ENCODE peak calls at places on chromosome 1, in ten cellular contexts. One of them, this sample, is unnamed.

GRCh38 chr1:117632269-117633067 is 26.6 kb downstream of the TENT5C start:
- DNase-seq in left lung: no peak
- DNase-seq in esophagus muscularis mucosa: no peak
- DNase-seq in uterus: no peak
- DNase-seq in A549: no peak
- DNase-seq in lung: peak; percentile 49
- DNase-seq in GM23248: no peak
- DNase-seq in GM12878: no peak
- DNase-seq in ovary: no peak
- DNase-seq in CD4-positive, CD25-positive, alpha-beta regulatory T cell: no peak
- DNase-seq in this sample: no peak

GRCh38 chr1:12591267-12591938 is 26.6 kb downstream of the DHRS3 start:
- DNase-seq in A549: no peak
- DNase-seq in GM23248: peak; percentile 77
- DNase-seq in CD4-positive, CD25-positive, alpha-beta regulatory T cell: no peak
- DNase-seq in esophagus muscularis mucosa: no peak
- DNase-seq in uterus: peak; percentile 87
- DNase-seq in GM12878: no peak
- DNase-seq in lung: no peak
- DNase-seq in left lung: no peak
- DNase-seq in ovary: peak; percentile 92
- DNase-seq in this sample: no peak

GRCh38 chr1:237864338-237865244 is 26.1 kb downstream of the ZP4 start:
- DNase-seq in CD4-positive, CD25-positive, alpha-beta regulatory T cell: no peak
- DNase-seq in lung: peak; percentile 54
- DNase-seq in GM23248: peak; percentile 12
- DNase-seq in left lung: peak; percentile 86
- DNase-seq in esophagus muscularis mucosa: no peak
- DNase-seq in uterus: peak; percentile 16
- DNase-seq in ovary: peak; percentile 58
- DNase-seq in GM12878: peak; percentile 5
- DNase-seq in A549: peak; percentile 43
- DNase-seq in this sample: peak; percentile 67

GRCh38 chr1:30268923-30269666 is 454.3 kb downstream of the MATN1 start:
- DNase-seq in ovary: no peak
- DNase-seq in GM23248: no peak
- DNase-seq in uterus: no peak
- DNase-seq in GM12878: no peak
- DNase-seq in left lung: no peak
- DNase-seq in A549: no peak
- DNase-seq in esophagus muscularis mucosa: no peak
- DNase-seq in CD4-positive, CD25-positive, alpha-beta regulatory T cell: no peak
- DNase-seq in lung: no peak
- DNase-seq in this sample: no peak

GRCh38 chr1:3454811-3455618 is 550 bp downstream of the ARHGEF16 start:
- DNase-seq in left lung: peak; percentile 83
- DNase-seq in ovary: no peak
- DNase-seq in A549: no peak
- DNase-seq in GM12878: no peak
- DNase-seq in GM23248: no peak
- DNase-seq in lung: no peak
- DNase-seq in esophagus muscularis mucosa: no peak
- DNase-seq in uterus: no peak
- DNase-seq in CD4-positive, CD25-positive, alpha-beta regulatory T cell: no peak
- DNase-seq in this sample: peak; percentile 64

GRCh38 chr1:9244501-9245229 is 10.1 kb downstream of the H6PD start:
- DNase-seq in lung: peak; percentile 77
- DNase-seq in A549: no peak
- DNase-seq in CD4-positive, CD25-positive, alpha-beta regulatory T cell: no peak
- DNase-seq in GM23248: no peak
- DNase-seq in ovary: no peak
- DNase-seq in esophagus muscularis mucosa: no peak
- DNase-seq in GM12878: no peak
- DNase-seq in left lung: peak; percentile 76
- DNase-seq in uterus: no peak
- DNase-seq in this sample: peak; percentile 75

GRCh38 chr1:171166361-171166760 is 18.7 kb upstream of the FMO2 start:
- DNase-seq in CD4-positive, CD25-positive, alpha-beta regulatory T cell: no peak
- DNase-seq in ovary: no peak
- DNase-seq in uterus: no peak
- DNase-seq in esophagus muscularis mucosa: no peak
- DNase-seq in GM23248: no peak
- DNase-seq in A549: no peak
- DNase-seq in lung: no peak
- DNase-seq in left lung: no peak
- DNase-seq in GM12878: no peak
- DNase-seq in this sample: no peak

GRCh38 chr1:36349241-36349671 is 25.8 kb upstream of the EVA1B start:
- DNase-seq in GM23248: peak; percentile 81
- DNase-seq in uterus: no peak
- DNase-seq in CD4-positive, CD25-positive, alpha-beta regulatory T cell: no peak
- DNase-seq in left lung: no peak
- DNase-seq in A549: no peak
- DNase-seq in ovary: no peak
- DNase-seq in esophagus muscularis mucosa: no peak
- DNase-seq in GM12878: peak; percentile 88
- DNase-seq in lung: no peak
- DNase-seq in this sample: no peak

GRCh38 chr1:246281639-246282038 is 225.4 kb downstream of the SMYD3 start:
- DNase-seq in GM12878: no peak
- DNase-seq in A549: no peak
- DNase-seq in ovary: no peak
- DNase-seq in left lung: no peak
- DNase-seq in GM23248: no peak
- DNase-seq in CD4-positive, CD25-positive, alpha-beta regulatory T cell: no peak
- DNase-seq in lung: no peak
- DNase-seq in esophagus muscularis mucosa: no peak
- DNase-seq in uterus: no peak
- DNase-seq in this sample: no peak

GRCh38 chr1:169392406-169392805 is 24.4 kb downstream of the BLZF1 start:
- DNase-seq in esophagus muscularis mucosa: no peak
- DNase-seq in CD4-positive, CD25-positive, alpha-beta regulatory T cell: no peak
- DNase-seq in uterus: no peak
- DNase-seq in left lung: no peak
- DNase-seq in A549: no peak
- DNase-seq in lung: no peak
- DNase-seq in ovary: no peak
- DNase-seq in GM23248: no peak
- DNase-seq in GM12878: no peak
- DNase-seq in this sample: no peak

GRCh38 chr1:89739013-89739843 is 81.6 kb upstream of the LRRC8D start:
- DNase-seq in A549: no peak
- DNase-seq in left lung: no peak
- DNase-seq in GM23248: peak; percentile 84
- DNase-seq in uterus: no peak
- DNase-seq in ovary: no peak
- DNase-seq in GM12878: no peak
- DNase-seq in CD4-positive, CD25-positive, alpha-beta regulatory T cell: no peak
- DNase-seq in lung: no peak
- DNase-seq in esophagus muscularis mucosa: no peak
- DNase-seq in this sample: no peak

GRCh38 chr1:113307771-113308451 is 82.4 kb upstream of the MAGI3 start:
- DNase-seq in A549: no peak
- DNase-seq in GM12878: no peak
- DNase-seq in uterus: no peak
- DNase-seq in lung: no peak
- DNase-seq in esophagus muscularis mucosa: no peak
- DNase-seq in left lung: no peak
- DNase-seq in CD4-positive, CD25-positive, alpha-beta regulatory T cell: no peak
- DNase-seq in ovary: no peak
- DNase-seq in GM23248: peak; percentile 64
- DNase-seq in this sample: no peak

GRCh38 chr1:30679976-30680305 is 43.4 kb downstream of the MATN1 start:
- DNase-seq in A549: no peak
- DNase-seq in left lung: no peak
- DNase-seq in GM12878: no peak
- DNase-seq in esophagus muscularis mucosa: no peak
- DNase-seq in lung: no peak
- DNase-seq in ovary: no peak
- DNase-seq in CD4-positive, CD25-positive, alpha-beta regulatory T cell: no peak
- DNase-seq in GM23248: no peak
- DNase-seq in uterus: no peak
- DNase-seq in this sample: no peak

GRCh38 chr1:211135342-211135950 is 1.5 kb upstream of the KCNH1 start:
- DNase-seq in GM12878: peak; percentile 9
- DNase-seq in uterus: no peak
- DNase-seq in ovary: no peak
- DNase-seq in esophagus muscularis mucosa: no peak
- DNase-seq in lung: no peak
- DNase-seq in left lung: no peak
- DNase-seq in GM23248: peak; percentile 72
- DNase-seq in CD4-positive, CD25-positive, alpha-beta regulatory T cell: peak; percentile 15
- DNase-seq in A549: peak; percentile 46
- DNase-seq in this sample: peak; percentile 42

DNA sequence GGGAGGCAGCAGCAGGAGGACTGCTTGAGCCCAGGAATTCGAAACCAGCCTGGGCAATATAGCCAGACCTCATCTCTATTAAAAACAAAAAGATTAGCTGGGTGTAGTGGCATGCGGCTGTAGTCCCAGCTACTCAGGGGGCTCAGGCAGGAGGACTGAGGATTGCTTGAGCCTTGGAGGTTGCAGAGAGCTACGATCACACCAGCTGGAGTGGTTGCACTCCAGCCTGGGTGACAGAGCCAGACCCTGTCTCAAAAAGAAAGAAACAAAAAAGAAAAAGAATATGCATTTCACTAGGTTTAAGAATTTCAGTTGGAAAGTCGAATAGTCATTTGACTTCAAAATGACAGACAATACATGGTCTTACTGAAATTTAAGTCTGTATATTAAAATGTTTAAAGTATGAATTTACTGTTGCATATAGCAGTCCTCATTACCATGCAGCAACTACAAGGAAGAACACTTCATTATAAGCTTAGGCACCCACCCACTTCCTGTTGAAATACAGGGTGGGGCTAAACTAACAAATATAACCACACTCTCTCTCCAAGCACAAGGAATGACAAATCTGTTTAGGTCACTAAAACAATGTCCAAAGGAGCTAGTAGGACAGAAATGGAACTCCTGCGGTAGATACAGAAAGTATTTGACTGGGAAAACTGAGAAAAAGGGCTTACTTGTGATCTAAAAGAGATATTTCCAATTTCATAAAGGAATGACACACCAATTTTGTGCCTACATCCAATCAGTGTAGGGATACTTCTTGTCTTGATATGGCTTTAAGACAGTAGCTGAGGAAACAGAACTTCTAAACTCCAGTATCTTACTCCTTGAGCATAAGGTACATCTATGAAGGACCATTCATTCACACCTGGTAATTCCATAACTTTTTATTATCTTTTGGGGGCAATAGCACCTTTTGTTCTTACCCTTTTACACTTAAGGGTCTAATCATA is 44.1 kb downstream of the GPR3 start:
- DNase-seq in esophagus muscularis mucosa: no peak
- DNase-seq in GM23248: peak; percentile 83
- DNase-seq in uterus: no peak
- DNase-seq in CD4-positive, CD25-positive, alpha-beta regulatory T cell: peak; percentile 47
- DNase-seq in lung: no peak
- DNase-seq in left lung: no peak
- DNase-seq in GM12878: no peak
- DNase-seq in ovary: no peak
- DNase-seq in A549: peak; percentile 34
- DNase-seq in this sample: peak; percentile 84
- H3K4me3 ChIP-seq in esophagus muscularis mucosa: peak overlapping the region; percentile 9
- H3K4me3 ChIP-seq in GM23248: peak overlapping the region; percentile 44
- H3K4me3 ChIP-seq in uterus: no peak overlapping the region
- H3K4me3 ChIP-seq in CD4-positive, CD25-positive, alpha-beta regulatory T cell: peak overlapping the region; percentile 82
- H3K4me3 ChIP-seq in lung: no peak overlapping the region
- H3K4me3 ChIP-seq in left lung: no peak overlapping the region
- H3K4me3 ChIP-seq in GM12878: peak overlapping the region; percentile 48
- H3K4me3 ChIP-seq in ovary: no peak overlapping the region
- H3K4me3 ChIP-seq in A549: no peak overlapping the region
- H3K4me3 ChIP-seq in this sample: no peak overlapping the region

DNA sequence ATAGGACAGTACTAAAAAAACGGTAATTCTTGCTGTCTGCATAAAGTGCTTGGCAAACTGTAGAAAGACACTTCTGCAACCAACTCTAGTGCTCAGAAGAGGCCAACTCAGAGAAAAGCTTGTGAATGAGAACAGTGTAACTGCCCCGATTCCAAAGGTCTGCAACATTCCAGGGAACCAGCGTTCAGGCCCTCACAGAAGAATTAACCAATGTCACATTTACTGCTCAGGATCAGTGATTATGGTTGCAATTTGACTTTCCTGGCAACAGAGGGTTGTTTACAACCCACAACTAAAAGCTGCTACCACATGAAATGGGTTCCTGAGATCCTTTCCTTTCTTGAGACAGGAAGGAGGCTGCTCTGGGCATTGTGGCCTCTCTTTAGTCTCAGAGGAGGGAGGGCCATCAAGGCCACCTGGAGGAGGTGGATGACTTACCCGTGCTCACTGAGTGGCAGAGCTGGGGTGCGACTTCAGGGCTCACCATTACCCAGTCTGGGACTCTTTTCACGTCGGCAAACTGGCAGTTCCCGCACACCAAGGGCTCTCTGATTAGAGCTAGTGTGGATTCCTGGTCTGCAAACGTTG is 15.3 kb downstream of the SRSF4 start:
- DNase-seq in ovary: no peak
- DNase-seq in A549: no peak
- DNase-seq in GM23248: peak; percentile 18
- DNase-seq in left lung: no peak
- DNase-seq in uterus: no peak
- DNase-seq in GM12878: no peak
- DNase-seq in lung: no peak
- DNase-seq in CD4-positive, CD25-positive, alpha-beta regulatory T cell: no peak
- DNase-seq in esophagus muscularis mucosa: no peak
- DNase-seq in this sample: peak; percentile 88
- H3K27ac ChIP-seq in ovary: no peak overlapping the region
- H3K27ac ChIP-seq in A549: no peak overlapping the region
- H3K27ac ChIP-seq in GM23248: peak overlapping the region; percentile 28
- H3K27ac ChIP-seq in left lung: no peak overlapping the region
- H3K27ac ChIP-seq in uterus: no peak overlapping the region
- H3K27ac ChIP-seq in GM12878: no peak overlapping the region
- H3K27ac ChIP-seq in lung: no peak overlapping the region
- H3K27ac ChIP-seq in CD4-positive, CD25-positive, alpha-beta regulatory T cell: no peak overlapping the region
- H3K27ac ChIP-seq in esophagus muscularis mucosa: no peak overlapping the region
- H3K27ac ChIP-seq in this sample: no peak overlapping the region

GRCh38 chr1:180358649-180359048 is 128.6 kb downstream of the LHX4 start:
- DNase-seq in A549: no peak
- DNase-seq in uterus: no peak
- DNase-seq in lung: no peak
- DNase-seq in GM12878: no peak
- DNase-seq in esophagus muscularis mucosa: no peak
- DNase-seq in ovary: peak; percentile 35
- DNase-seq in CD4-positive, CD25-positive, alpha-beta regulatory T cell: no peak
- DNase-seq in GM23248: no peak
- DNase-seq in left lung: no peak
- DNase-seq in this sample: no peak
- H3K4me3 ChIP-seq in A549: no peak overlapping the region
- H3K4me3 ChIP-seq in uterus: no peak overlapping the region
- H3K4me3 ChIP-seq in lung: no peak overlapping the region
- H3K4me3 ChIP-seq in GM12878: no peak overlapping the region
- H3K4me3 ChIP-seq in esophagus muscularis mucosa: no peak overlapping the region
- H3K4me3 ChIP-seq in ovary: no peak overlapping the region
- H3K4me3 ChIP-seq in CD4-positive, CD25-positive, alpha-beta regulatory T cell: no peak overlapping the region
- H3K4me3 ChIP-seq in GM23248: no peak overlapping the region
- H3K4me3 ChIP-seq in left lung: no peak overlapping the region
- H3K4me3 ChIP-seq in this sample: no peak overlapping the region

DNA sequence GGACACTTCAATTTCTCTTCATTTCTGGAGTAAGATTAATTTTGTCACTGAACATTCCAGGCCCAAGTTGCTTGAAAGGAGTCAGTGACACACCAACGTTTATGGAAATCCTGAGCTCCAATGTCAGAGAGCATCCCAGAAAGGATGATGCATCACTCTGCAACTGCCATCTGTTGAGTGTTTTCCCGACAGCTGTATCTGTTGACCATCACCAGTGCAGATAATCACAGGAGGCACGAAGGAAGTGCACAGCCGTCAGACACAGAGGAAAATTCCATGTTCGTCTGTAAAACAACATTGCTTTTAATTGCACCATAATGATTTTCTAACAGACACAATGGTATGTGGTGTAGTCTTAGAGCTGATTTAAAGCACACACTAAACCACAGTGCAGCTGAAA is 376.7 kb upstream of the ADGRL2 start:
- DNase-seq in lung: no peak
- DNase-seq in ovary: no peak
- DNase-seq in A549: no peak
- DNase-seq in GM23248: peak; percentile 3
- DNase-seq in GM12878: no peak
- DNase-seq in left lung: no peak
- DNase-seq in esophagus muscularis mucosa: no peak
- DNase-seq in CD4-positive, CD25-positive, alpha-beta regulatory T cell: no peak
- DNase-seq in uterus: no peak
- DNase-seq in this sample: no peak
- H3K27ac ChIP-seq in lung: peak overlapping the region; percentile 23
- H3K27ac ChIP-seq in ovary: no peak overlapping the region
- H3K27ac ChIP-seq in A549: no peak overlapping the region
- H3K27ac ChIP-seq in GM23248: no peak overlapping the region
- H3K27ac ChIP-seq in GM12878: no peak overlapping the region
- H3K27ac ChIP-seq in left lung: peak overlapping the region; percentile 10
- H3K27ac ChIP-seq in esophagus muscularis mucosa: no peak overlapping the region
- H3K27ac ChIP-seq in CD4-positive, CD25-positive, alpha-beta regulatory T cell: no peak overlapping the region
- H3K27ac ChIP-seq in uterus: no peak overlapping the region
- H3K27ac ChIP-seq in this sample: no peak overlapping the region